ENCODE peak calls at places on chromosomes 1 and 21, in six cellular contexts. One of them, this sample, is unnamed.

GRCh38 chr21:37220433-37220980 is 46.6 kb downstream of the VPS26C start:
- DNase-seq in mammary epithelial cell: peak
- DNase-seq in suprapubic skin: no peak
- DNase-seq in neural crest cell: no peak
- DNase-seq in upper lobe of left lung: peak
- DNase-seq in astrocyte of the spinal cord: peak
- DNase-seq in this sample: no peak

GRCh38 chr1:21586926-21587601 is 77.8 kb downstream of the ALPL start:
- DNase-seq in mammary epithelial cell: peak
- DNase-seq in suprapubic skin: no peak
- DNase-seq in neural crest cell: no peak
- DNase-seq in astrocyte of the spinal cord: peak
- DNase-seq in upper lobe of left lung: peak
- DNase-seq in this sample: no peak

GRCh38 chr1:224496826-224497225 is 62.2 kb upstream of the WDR26 start:
- DNase-seq in astrocyte of the spinal cord: no peak
- DNase-seq in neural crest cell: no peak
- DNase-seq in upper lobe of left lung: no peak
- DNase-seq in suprapubic skin: no peak
- DNase-seq in mammary epithelial cell: no peak
- DNase-seq in this sample: no peak

GRCh38 chr1:60678802-60679201 is 403.6 kb upstream of the NFIA start:
- DNase-seq in upper lobe of left lung: no peak
- DNase-seq in suprapubic skin: no peak
- DNase-seq in astrocyte of the spinal cord: no peak
- DNase-seq in mammary epithelial cell: no peak
- DNase-seq in neural crest cell: no peak
- DNase-seq in this sample: no peak

GRCh38 chr1:23420778-23421177 is 3.8 kb downstream of the TCEA3 start:
- DNase-seq in suprapubic skin: no peak
- DNase-seq in neural crest cell: no peak
- DNase-seq in mammary epithelial cell: no peak
- DNase-seq in upper lobe of left lung: no peak
- DNase-seq in astrocyte of the spinal cord: no peak
- DNase-seq in this sample: no peak

GRCh38 chr1:114224196-114224907 is 70.7 kb upstream of the SYT6 start:
- DNase-seq in neural crest cell: no peak
- DNase-seq in upper lobe of left lung: no peak
- DNase-seq in mammary epithelial cell: no peak
- DNase-seq in suprapubic skin: no peak
- DNase-seq in astrocyte of the spinal cord: no peak
- DNase-seq in this sample: no peak

GRCh38 chr1:66464802-66465201 is 69.2 kb upstream of the SGIP1 start:
- DNase-seq in astrocyte of the spinal cord: peak
- DNase-seq in mammary epithelial cell: peak
- DNase-seq in upper lobe of left lung: no peak
- DNase-seq in suprapubic skin: no peak
- DNase-seq in neural crest cell: no peak
- DNase-seq in this sample: no peak

GRCh38 chr1:100070201-100070939 is 62.4 kb downstream of the SASS6 start:
- DNase-seq in upper lobe of left lung: no peak
- DNase-seq in suprapubic skin: no peak
- DNase-seq in astrocyte of the spinal cord: no peak
- DNase-seq in mammary epithelial cell: no peak
- DNase-seq in neural crest cell: no peak
- DNase-seq in this sample: no peak

GRCh38 chr1:37662031-37662755 is 27.5 kb upstream of the RSPO1 start:
- DNase-seq in astrocyte of the spinal cord: no peak
- DNase-seq in neural crest cell: no peak
- DNase-seq in suprapubic skin: no peak
- DNase-seq in mammary epithelial cell: no peak
- DNase-seq in upper lobe of left lung: no peak
- DNase-seq in this sample: no peak

GRCh38 chr1:216902669-216903388 is 179.6 kb upstream of the ESRRG start:
- DNase-seq in suprapubic skin: no peak
- DNase-seq in astrocyte of the spinal cord: peak
- DNase-seq in mammary epithelial cell: peak
- DNase-seq in upper lobe of left lung: no peak
- DNase-seq in neural crest cell: no peak
- DNase-seq in this sample: no peak

GRCh38 chr1:160711528-160712311 is at the start of gene CD48:
- DNase-seq in upper lobe of left lung: no peak
- DNase-seq in neural crest cell: no peak
- DNase-seq in suprapubic skin: no peak
- DNase-seq in astrocyte of the spinal cord: no peak
- DNase-seq in mammary epithelial cell: no peak
- DNase-seq in this sample: peak

GRCh38 chr1:82632164-82632563 is 831.4 kb downstream of the ADGRL2 start:
- DNase-seq in upper lobe of left lung: no peak
- DNase-seq in astrocyte of the spinal cord: no peak
- DNase-seq in mammary epithelial cell: no peak
- DNase-seq in neural crest cell: no peak
- DNase-seq in suprapubic skin: no peak
- DNase-seq in this sample: no peak

GRCh38 chr1:38128511-38128910 is 81.9 kb upstream of the POU3F1 start:
- DNase-seq in upper lobe of left lung: no peak
- DNase-seq in mammary epithelial cell: no peak
- DNase-seq in astrocyte of the spinal cord: no peak
- DNase-seq in neural crest cell: no peak
- DNase-seq in suprapubic skin: no peak
- DNase-seq in this sample: no peak

GRCh38 chr1:170590921-170591705 is 59.1 kb downstream of the GORAB start:
- DNase-seq in neural crest cell: no peak
- DNase-seq in suprapubic skin: no peak
- DNase-seq in astrocyte of the spinal cord: no peak
- DNase-seq in mammary epithelial cell: no peak
- DNase-seq in upper lobe of left lung: no peak
- DNase-seq in this sample: no peak

GRCh38 chr1:229407206-229408026 is 26.5 kb downstream of the ACTA1 start:
- DNase-seq in astrocyte of the spinal cord: no peak
- DNase-seq in neural crest cell: peak
- DNase-seq in mammary epithelial cell: no peak
- DNase-seq in upper lobe of left lung: no peak
- DNase-seq in suprapubic skin: no peak
- DNase-seq in this sample: no peak

GRCh38 chr1:112247971-112248370 is 148.0 kb upstream of the CTTNBP2NL start:
- DNase-seq in neural crest cell: no peak
- DNase-seq in astrocyte of the spinal cord: no peak
- DNase-seq in upper lobe of left lung: no peak
- DNase-seq in suprapubic skin: no peak
- DNase-seq in mammary epithelial cell: no peak
- DNase-seq in this sample: no peak

GRCh38 chr1:15390667-15391066 is 19.0 kb upstream of the EFHD2 start:
- DNase-seq in mammary epithelial cell: no peak
- DNase-seq in suprapubic skin: no peak
- DNase-seq in neural crest cell: no peak
- DNase-seq in astrocyte of the spinal cord: no peak
- DNase-seq in upper lobe of left lung: no peak
- DNase-seq in this sample: no peak

GRCh38 chr1:237789619-237790018 is 101.1 kb downstream of the ZP4 start:
- DNase-seq in mammary epithelial cell: no peak
- DNase-seq in astrocyte of the spinal cord: no peak
- DNase-seq in suprapubic skin: no peak
- DNase-seq in neural crest cell: no peak
- DNase-seq in upper lobe of left lung: no peak
- DNase-seq in this sample: no peak

GRCh38 chr1:154446292-154446691 is 41.1 kb downstream of the IL6R start:
- DNase-seq in upper lobe of left lung: no peak
- DNase-seq in suprapubic skin: no peak
- DNase-seq in neural crest cell: no peak
- DNase-seq in astrocyte of the spinal cord: peak
- DNase-seq in mammary epithelial cell: no peak
- DNase-seq in this sample: no peak

GRCh38 chr1:234114648-234115307 is 210.3 kb downstream of the SLC35F3 start:
- DNase-seq in upper lobe of left lung: no peak
- DNase-seq in neural crest cell: peak
- DNase-seq in astrocyte of the spinal cord: peak
- DNase-seq in mammary epithelial cell: peak
- DNase-seq in suprapubic skin: no peak
- DNase-seq in this sample: peak

GRCh38 chr1:178330153-178330552 is 166.6 kb downstream of the CLEC20A start:
- DNase-seq in astrocyte of the spinal cord: no peak
- DNase-seq in suprapubic skin: no peak
- DNase-seq in upper lobe of left lung: no peak
- DNase-seq in neural crest cell: no peak
- DNase-seq in mammary epithelial cell: peak
- DNase-seq in this sample: no peak

GRCh38 chr1:14520514-14521163 is 77.8 kb upstream of the KAZN start:
- DNase-seq in astrocyte of the spinal cord: no peak
- DNase-seq in mammary epithelial cell: peak
- DNase-seq in upper lobe of left lung: no peak
- DNase-seq in neural crest cell: no peak
- DNase-seq in suprapubic skin: no peak
- DNase-seq in this sample: no peak

GRCh38 chr1:184972281-184973055 is 1.8 kb downstream of the NIBAN1 start:
- DNase-seq in suprapubic skin: no peak
- DNase-seq in neural crest cell: no peak
- DNase-seq in mammary epithelial cell: peak
- DNase-seq in upper lobe of left lung: no peak
- DNase-seq in astrocyte of the spinal cord: peak
- DNase-seq in this sample: no peak

GRCh38 chr21:38702196-38702595 is 103.5 kb upstream of the ETS2 start:
- DNase-seq in mammary epithelial cell: no peak
- DNase-seq in suprapubic skin: no peak
- DNase-seq in upper lobe of left lung: no peak
- DNase-seq in astrocyte of the spinal cord: no peak
- DNase-seq in neural crest cell: no peak
- DNase-seq in this sample: no peak

GRCh38 chr1:222263791-222264190 is 284.1 kb downstream of the HHIPL2 start:
- DNase-seq in suprapubic skin: no peak
- DNase-seq in astrocyte of the spinal cord: no peak
- DNase-seq in upper lobe of left lung: no peak
- DNase-seq in neural crest cell: no peak
- DNase-seq in mammary epithelial cell: no peak
- DNase-seq in this sample: no peak

GRCh38 chr1:98251497-98251896 is 330.7 kb upstream of the DPYD start:
- DNase-seq in neural crest cell: no peak
- DNase-seq in upper lobe of left lung: no peak
- DNase-seq in suprapubic skin: no peak
- DNase-seq in astrocyte of the spinal cord: no peak
- DNase-seq in mammary epithelial cell: no peak
- DNase-seq in this sample: no peak

GRCh38 chr1:77400781-77401180 is 119.0 kb downstream of the AK5 start:
- DNase-seq in upper lobe of left lung: no peak
- DNase-seq in mammary epithelial cell: no peak
- DNase-seq in astrocyte of the spinal cord: peak
- DNase-seq in neural crest cell: no peak
- DNase-seq in suprapubic skin: no peak
- DNase-seq in this sample: no peak

GRCh38 chr1:152111515-152111968 is 3.7 kb downstream of the TCHH start:
- DNase-seq in suprapubic skin: no peak
- DNase-seq in astrocyte of the spinal cord: peak
- DNase-seq in upper lobe of left lung: no peak
- DNase-seq in neural crest cell: no peak
- DNase-seq in mammary epithelial cell: peak
- DNase-seq in this sample: peak

GRCh38 chr21:28770867-28771661 is 221.6 kb downstream of the LTN1 start:
- DNase-seq in upper lobe of left lung: no peak
- DNase-seq in suprapubic skin: no peak
- DNase-seq in neural crest cell: no peak
- DNase-seq in mammary epithelial cell: no peak
- DNase-seq in astrocyte of the spinal cord: no peak
- DNase-seq in this sample: no peak

GRCh38 chr1:228339766-228340685 is 66.6 kb downstream of the TRIM11 start:
- DNase-seq in astrocyte of the spinal cord: no peak
- DNase-seq in suprapubic skin: no peak
- DNase-seq in upper lobe of left lung: no peak
- DNase-seq in neural crest cell: no peak
- DNase-seq in mammary epithelial cell: no peak
- DNase-seq in this sample: no peak

DNA sequence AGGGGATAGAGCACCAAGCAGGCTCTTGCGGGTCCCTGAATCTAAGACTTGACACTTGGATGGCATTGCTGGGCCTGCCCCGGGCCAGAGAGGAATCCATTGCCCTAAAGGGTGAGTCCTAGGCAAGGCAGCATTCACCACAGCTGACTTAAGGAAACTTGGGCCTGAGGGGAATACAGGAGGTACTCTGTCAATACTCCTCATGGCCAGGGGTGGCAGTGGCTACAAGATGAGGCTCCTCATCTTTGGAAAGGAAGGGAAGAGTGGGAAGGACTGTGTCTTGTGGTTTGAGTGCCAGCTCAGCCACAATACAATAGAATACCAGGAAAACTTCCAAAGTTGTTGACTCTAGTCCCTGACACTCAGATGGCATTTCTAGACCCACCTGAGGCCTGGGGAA is 5.1 kb downstream of the KRTAP22-1 start:
- DNase-seq in astrocyte of the spinal cord: no peak
- DNase-seq in upper lobe of left lung: no peak
- DNase-seq in suprapubic skin: no peak
- DNase-seq in neural crest cell: no peak
- DNase-seq in mammary epithelial cell: no peak
- DNase-seq in this sample: no peak
- TF ChIP-seq CTCF in astrocyte of the spinal cord: no peak
- TF ChIP-seq CTCF in upper lobe of left lung: no peak
- TF ChIP-seq CTCF in suprapubic skin: no peak
- TF ChIP-seq CTCF in neural crest cell: no peak
- TF ChIP-seq CTCF in mammary epithelial cell: no peak
- TF ChIP-seq CTCF in this sample: no peak

GRCh38 chr1:205810448-205811157 is 2.4 kb downstream of the SLC41A1 start:
- DNase-seq in astrocyte of the spinal cord: peak
- DNase-seq in mammary epithelial cell: no peak
- DNase-seq in upper lobe of left lung: no peak
- DNase-seq in neural crest cell: no peak
- DNase-seq in suprapubic skin: no peak
- DNase-seq in this sample: no peak
- TF ChIP-seq CTCF in astrocyte of the spinal cord: peak
- TF ChIP-seq CTCF in mammary epithelial cell: peak
- TF ChIP-seq CTCF in upper lobe of left lung: no peak
- TF ChIP-seq CTCF in neural crest cell: peak
- TF ChIP-seq CTCF in suprapubic skin: no peak
- TF ChIP-seq CTCF in this sample: no peak

DNA sequence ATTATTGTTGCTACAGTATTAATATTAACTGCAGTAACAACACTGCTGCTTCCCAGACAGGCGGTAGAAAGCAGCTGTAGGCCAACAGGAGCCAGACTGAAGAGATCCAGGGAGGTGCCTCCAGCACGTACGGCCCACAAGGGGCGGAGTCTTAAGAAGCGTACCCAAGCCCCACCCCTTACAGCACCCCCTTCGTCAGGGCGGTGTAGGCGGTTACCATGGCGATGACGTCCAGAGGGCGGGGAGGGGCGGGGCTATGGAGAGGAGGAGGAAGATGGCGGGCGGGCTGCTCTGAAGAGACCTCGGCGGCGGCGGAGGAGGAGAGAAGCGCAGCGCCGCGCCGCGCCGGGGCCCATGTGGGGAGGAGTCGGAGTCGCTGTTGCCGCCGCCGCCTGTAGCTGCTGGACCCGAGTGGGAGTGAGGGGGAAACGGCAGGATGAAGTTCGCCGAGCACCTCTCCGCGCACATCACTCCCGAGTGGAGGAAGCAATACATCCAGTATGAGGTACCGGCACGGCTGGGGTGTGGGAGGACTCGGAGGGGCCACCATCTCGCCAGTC is at the start of gene XPR1:
- DNase-seq in astrocyte of the spinal cord: peak
- DNase-seq in neural crest cell: peak
- DNase-seq in upper lobe of left lung: peak
- DNase-seq in suprapubic skin: peak
- DNase-seq in mammary epithelial cell: peak
- DNase-seq in this sample: peak
- TF ChIP-seq CTCF in astrocyte of the spinal cord: peak
- TF ChIP-seq CTCF in neural crest cell: peak
- TF ChIP-seq CTCF in upper lobe of left lung: no peak
- TF ChIP-seq CTCF in suprapubic skin: peak
- TF ChIP-seq CTCF in mammary epithelial cell: peak
- TF ChIP-seq CTCF in this sample: peak

GRCh38 chr1:156053770-156054499 is at the start of gene UBQLN4:
- DNase-seq in mammary epithelial cell: peak
- DNase-seq in neural crest cell: peak
- DNase-seq in astrocyte of the spinal cord: peak
- DNase-seq in upper lobe of left lung: peak
- DNase-seq in suprapubic skin: peak
- DNase-seq in this sample: peak
- TF ChIP-seq CTCF in mammary epithelial cell: peak
- TF ChIP-seq CTCF in neural crest cell: peak
- TF ChIP-seq CTCF in astrocyte of the spinal cord: peak
- TF ChIP-seq CTCF in upper lobe of left lung: peak
- TF ChIP-seq CTCF in suprapubic skin: peak
- TF ChIP-seq CTCF in this sample: peak